ENCODE peak calls at places on chromosomes 1 and 21, in six cellular contexts. V is AG04450, Q is GM12865, J is heart left ventricle, R is endothelial cell of umbilical vein, A is tibial nerve. G is an unnamed sample.

GRCh38 chr1:199322278-199322677 is 683.4 kb downstream of the PTPRC start:
- DNase-seq in V (no peak), J (no peak), R (no peak), Q (no peak), A (no peak), G (no peak)

GRCh38 chr1:165928075-165928731 is 100.8 kb downstream of the UCK2 start:
- DNase-seq in Q (peak), A (peak), J (no peak), V (peak), R (peak), G (peak)

GRCh38 chr1:30732277-30732996 is 9.1 kb upstream of the MATN1 start:
- DNase-seq in J (no peak), Q (peak), R (no peak), V (no peak), A (no peak), G (peak)

GRCh38 chr1:20486457-20487235 is 636 bp upstream of the CAMK2N1 start:
- DNase-seq in A (no peak), J (peak), V (no peak), R (peak), Q (no peak), G (no peak)

GRCh38 chr1:84339503-84339902 is 38.0 kb downstream of the SAMD13 start:
- DNase-seq in J (no peak), Q (no peak), R (no peak), V (no peak), A (no peak), G (no peak)

GRCh38 chr1:24309762-24310485 is 9.2 kb upstream of the GRHL3 start:
- DNase-seq in V (no peak), Q (no peak), A (no peak), J (no peak), R (no peak), G (no peak)

GRCh38 chr1:6454856-6455751 is 10.9 kb downstream of the TNFRSF25 start:
- DNase-seq in V (no peak), R (peak), J (no peak), Q (peak), A (no peak), G (no peak)

GRCh38 chr21:30921129-30921528 is 39.7 kb upstream of the KRTAP11-1 start:
- DNase-seq in V (no peak), A (no peak), R (no peak), J (no peak), Q (no peak), G (no peak)

GRCh38 chr21:28899744-28900143 is 92.9 kb downstream of the LTN1 start:
- DNase-seq in R (no peak), Q (no peak), J (no peak), A (no peak), V (peak), G (no peak)

GRCh38 chr1:104380003-104380402 is 630.3 kb downstream of the AMY1C start:
- DNase-seq in Q (no peak), J (no peak), R (no peak), A (no peak), V (no peak), G (no peak)

GRCh38 chr1:192575499-192576189 is at the start of gene RGS1:
- DNase-seq in J (no peak), V (no peak), A (peak), Q (peak), R (no peak), G (no peak)

GRCh38 chr1:50977575-50978143 is 7.6 kb downstream of the CDKN2C start:
- DNase-seq in A (peak), R (peak), Q (peak), V (no peak), J (peak), G (no peak)

GRCh38 chr1:100530901-100531487 is 6.9 kb upstream of the GPR88 start:
- DNase-seq in J (peak), V (peak), R (no peak), A (peak), Q (peak), G (peak)

GRCh38 chr1:1582970-1583666 is 8.5 kb upstream of the SSU72 start:
- DNase-seq in A (no peak), V (no peak), Q (no peak), J (no peak), R (no peak), G (no peak)

GRCh38 chr1:183583466-183583865 is 6.8 kb downstream of the NCF2 start:
- DNase-seq in Q (no peak), V (no peak), J (no peak), A (no peak), R (no peak), G (no peak)

GRCh38 chr1:1177452-1178206 is 3.9 kb downstream of the TTLL10 start:
- DNase-seq in V (no peak), J (peak), A (no peak), R (no peak), Q (no peak), G (no peak)

GRCh38 chr1:228646717-228647522 is 88.4 kb upstream of the RHOU start:
- DNase-seq in V (no peak), Q (peak), J (no peak), R (peak), A (peak), G (no peak)

GRCh38 chr1:46643368-46643775 is 24.8 kb downstream of the ATPAF1 start:
- DNase-seq in R (peak), A (no peak), J (no peak), Q (no peak), V (peak), G (peak)

GRCh38 chr1:43858324-43858723 is 75.3 kb upstream of the ARTN start:
- DNase-seq in Q (no peak), R (no peak), J (no peak), A (peak), V (peak), G (peak)

GRCh38 chr1:202376247-202376646 is 27.7 kb downstream of the PPP1R12B start:
- DNase-seq in V (no peak), J (no peak), A (no peak), Q (no peak), R (no peak), G (no peak)

GRCh38 chr1:66575739-66576138 is 41.8 kb downstream of the SGIP1 start:
- DNase-seq in R (peak), Q (no peak), J (peak), A (no peak), V (peak), G (no peak)

GRCh38 chr1:150194381-150195031 is 41.4 kb downstream of the ANP32E start:
- DNase-seq in R (no peak), A (no peak), Q (no peak), V (no peak), J (no peak), G (no peak)

GRCh38 chr1:245153081-245153644 is 1.6 kb upstream of the KIF26B start:
- DNase-seq in J (peak), R (peak), A (peak), Q (peak), V (no peak), G (peak)

GRCh38 chr21:44931137-44931500 is 8.7 kb upstream of the SLX9 start:
- DNase-seq in R (no peak), J (no peak), Q (peak), A (no peak), V (no peak), G (no peak)

GRCh38 chr21:45430521-45431501 is 25.8 kb downstream of the COL18A1 start:
- DNase-seq in Q (no peak), R (no peak), V (peak), A (no peak), J (no peak), G (no peak)

GRCh38 chr1:36083635-36084501 is at the start of gene TEKT2:
- DNase-seq in R (peak), Q (no peak), A (no peak), V (no peak), J (no peak), G (no peak)

GRCh38 chr1:3440282-3440681 is 14.2 kb upstream of the ARHGEF16 start:
- DNase-seq in J (no peak), V (no peak), A (no peak), Q (no peak), R (no peak), G (no peak)

GRCh38 chr1:246497331-246497915 is 9.7 kb downstream of the SMYD3 start:
- DNase-seq in J (no peak), Q (peak), R (peak), A (peak), V (peak), G (peak)

GRCh38 chr1:158120254-158120653 is 60.4 kb upstream of the CD1D start:
- DNase-seq in Q (no peak), R (no peak), V (no peak), J (no peak), A (no peak), G (no peak)

GRCh38 chr1:46747683-46748288 is 28.9 kb upstream of the EFCAB14 start:
- DNase-seq in R (peak), V (peak), Q (peak), J (peak), A (peak), G (peak)

GRCh38 chr1:204174958-204175357 is 8.8 kb upstream of the REN start:
- DNase-seq in J (no peak), R (no peak), Q (no peak), V (no peak), A (no peak), G (no peak)

GRCh38 chr1:226325178-226325577 is 16.2 kb upstream of the LIN9 start:
- DNase-seq in V (no peak), Q (no peak), R (no peak), J (no peak), A (no peak), G (no peak)

GRCh38 chr21:21715286-21715969 is 717.2 kb downstream of the NCAM2 start:
- DNase-seq in R (no peak), Q (no peak), V (peak), J (no peak), A (no peak), G (peak)
- H3K4me3 ChIP-seq in R (no peak), Q (no peak), V (no peak), J (no peak), A (no peak), G (no peak)

DNA sequence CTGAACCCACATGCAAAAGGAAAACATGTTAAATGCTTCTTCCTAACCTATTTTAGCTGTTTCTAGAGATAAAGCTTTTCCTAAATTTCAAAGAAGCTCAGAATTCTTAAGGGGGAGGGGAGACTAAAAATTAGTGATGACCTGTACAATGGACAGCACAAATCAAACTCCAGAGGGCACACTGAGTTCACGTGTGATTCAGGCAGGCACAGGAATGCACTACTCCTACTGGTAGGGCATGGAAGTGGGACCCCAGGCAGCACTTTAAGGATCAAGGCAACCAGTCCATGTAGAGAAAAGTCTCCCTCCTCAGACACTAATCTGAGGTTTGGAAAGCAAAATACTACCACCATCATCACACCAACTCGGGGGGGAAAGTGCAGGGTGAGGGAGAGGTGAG is 31.3 kb upstream of the CLCA4 start:
- DNase-seq in J (no peak), A (no peak), Q (peak), V (no peak), R (peak), G (no peak)
- TF ChIP-seq CTCF in J (no peak), A (no peak), Q (peak), V (peak), R (peak), G (peak)

DNA sequence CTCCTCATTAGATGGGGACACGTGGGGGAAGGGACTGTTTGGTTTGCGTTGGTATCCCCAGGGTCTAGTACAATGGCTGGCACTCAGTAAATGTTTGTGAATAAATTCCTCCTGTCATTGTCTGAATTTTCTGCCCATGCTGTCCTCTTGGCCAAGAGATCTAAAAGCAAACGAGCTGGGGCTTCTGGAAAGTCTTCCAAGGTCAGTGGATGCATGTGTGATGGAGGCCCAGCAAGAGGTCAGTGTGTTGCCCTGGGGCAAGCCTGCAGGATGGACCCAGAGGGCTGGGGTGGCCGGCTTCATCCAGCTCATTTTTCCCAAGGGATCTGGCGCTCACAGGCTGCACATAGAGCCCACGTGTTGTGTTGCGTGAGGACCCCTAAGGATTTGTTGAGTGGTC is 30.0 kb upstream of the JUN start:
- DNase-seq in R (no peak), A (no peak), J (no peak), V (no peak), Q (no peak), G (no peak)
- H3K4me3 ChIP-seq in R (no peak), A (no peak), J (no peak), V (no peak), Q (no peak), G (no peak)

GRCh38 chr21:33174756-33175155 is 55.0 kb upstream of the IFNAR2 start:
- DNase-seq in Q (no peak), V (no peak), J (no peak), R (no peak), A (no peak), G (no peak)
- TF ChIP-seq CTCF in Q (no peak), V (no peak), J (no peak), R (no peak), A (no peak), G (no peak)

DNA sequence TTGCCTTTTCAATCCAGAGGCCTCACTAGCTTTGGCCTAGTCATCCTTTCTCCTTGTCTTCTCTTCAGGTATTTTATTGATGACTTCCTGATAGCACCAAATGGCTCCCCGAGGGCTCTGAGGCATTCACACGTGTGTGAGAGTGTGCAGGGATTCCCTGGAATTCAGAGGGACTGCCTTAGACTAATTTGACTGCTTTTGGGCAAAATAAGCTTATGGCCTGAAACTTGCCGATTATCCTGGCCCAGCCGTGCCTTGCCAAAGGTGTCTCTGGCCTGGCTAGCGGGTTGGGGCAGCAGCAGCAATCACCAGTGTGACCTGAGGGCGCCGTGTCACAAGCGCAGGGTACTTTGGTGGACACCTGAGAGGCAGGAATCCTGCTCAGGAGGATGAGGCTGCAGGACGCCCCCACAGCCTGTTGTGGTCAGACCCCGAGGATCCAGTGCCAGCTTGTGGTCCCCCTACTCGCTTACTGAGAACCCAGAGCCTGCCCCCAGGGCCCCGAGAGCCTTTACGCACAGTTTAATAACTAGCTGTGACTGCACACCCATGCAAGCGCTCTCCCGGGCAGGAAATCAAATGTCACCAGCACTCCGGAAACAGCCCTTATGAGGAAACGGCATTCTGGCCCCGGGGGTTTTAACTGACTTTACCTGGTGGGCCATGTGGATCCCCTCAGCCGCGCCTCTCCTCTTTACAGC is 62.8 kb upstream of the PDE9A start:
- DNase-seq in R (no peak), A (no peak), J (no peak), V (no peak), Q (no peak), G (no peak)
- H3K4me3 ChIP-seq in R (no peak), A (no peak), J (no peak), V (no peak), Q (no peak), G (no peak)

GRCh38 chr1:115142616-115143015 is 53.3 kb upstream of the TSPAN2 start:
- DNase-seq in A (no peak), V (no peak), J (no peak), R (no peak), Q (no peak), G (no peak)
- TF ChIP-seq CTCF in A (no peak), V (peak), J (peak), R (no peak), Q (no peak), G (peak)

GRCh38 chr1:233518344-233518743 is 95.6 kb upstream of the KCNK1 start:
- DNase-seq in Q (peak), R (no peak), J (no peak), A (no peak), V (no peak), G (no peak)
- H3K4me3 ChIP-seq in Q (no peak), R (no peak), J (no peak), A (no peak), V (no peak), G (no peak)

DNA sequence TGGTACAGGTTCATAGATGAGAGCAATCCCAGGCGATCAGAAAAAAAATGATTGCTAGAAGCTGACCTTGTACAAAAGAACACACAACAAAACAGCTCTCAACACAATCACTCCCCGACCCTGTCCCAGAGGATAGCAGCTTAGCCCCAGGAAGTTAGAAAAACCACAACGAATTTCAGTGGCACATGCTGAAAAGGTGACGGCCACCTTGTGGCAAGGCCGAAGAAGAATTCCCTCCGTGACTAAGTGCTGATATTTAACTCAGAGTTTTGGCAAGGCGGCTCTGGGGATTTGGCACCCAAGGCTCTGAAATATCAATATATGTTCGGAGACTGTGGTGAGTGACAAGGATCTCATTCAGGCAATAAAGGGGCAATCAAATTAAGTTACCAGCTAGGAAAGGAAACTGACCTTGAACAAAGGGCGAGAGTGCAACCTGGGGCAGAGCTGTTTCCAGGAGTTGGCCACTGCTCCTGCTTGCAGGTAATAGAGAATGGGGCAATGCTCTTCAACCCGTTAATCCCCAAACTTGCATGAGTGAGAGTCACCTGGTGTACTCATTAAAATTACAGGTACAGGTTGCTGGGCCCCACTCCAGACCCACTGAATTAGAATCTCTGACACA is 96.2 kb downstream of the BEND5 start:
- DNase-seq in R (no peak), J (no peak), V (no peak), A (no peak), Q (peak), G (no peak)
- TF ChIP-seq CTCF in R (no peak), J (no peak), V (no peak), A (no peak), Q (no peak), G (peak)